ENCODE peak calls at places on chromosomes 11 and 22, in five cellular contexts. Q is GM23248, W is K562, R is MM.1S, E is neural progenitor cell. T is an unnamed sample.

GRCh38 chr22:36293606-36294292 is 40.8 kb downstream of the APOL1 start:
- DNase-seq in E (no peak), R (no peak), W (no peak), Q (no peak), T (no peak)

GRCh38 chr11:125091247-125091876 is 20.1 kb downstream of the TMEM218 start:
- DNase-seq in W (peak; percentile 72), Q (peak; percentile 74), E (peak; percentile 89), R (no peak), T (peak; percentile 36)

GRCh38 chr11:74072721-74073120 is 63.8 kb upstream of the UCP3 start:
- DNase-seq in R (no peak), Q (no peak), W (no peak), E (no peak), T (no peak)

GRCh38 chr11:70880416-70880815 is 372.0 kb downstream of the SHANK2 start:
- DNase-seq in W (no peak), E (no peak), R (no peak), Q (no peak), T (no peak)

GRCh38 chr11:43067681-43068080 is 244.1 kb upstream of the API5 start:
- DNase-seq in E (no peak), W (no peak), R (no peak), Q (no peak), T (no peak)

GRCh38 chr11:28400236-28401100 is 292.3 kb downstream of the METTL15 start:
- DNase-seq in E (no peak), W (no peak), Q (peak; percentile 35), R (no peak), T (peak; percentile 40)

GRCh38 chr11:67584881-67585873 is 1.6 kb downstream of the GSTP1 start:
- DNase-seq in W (peak; percentile 54), E (no peak), Q (peak; percentile 30), R (no peak), T (no peak)

GRCh38 chr11:110148775-110149744 is 55.9 kb downstream of the ZC3H12C start:
- DNase-seq in R (no peak), W (peak; percentile 14), E (no peak), Q (peak; percentile 71), T (peak; percentile 8)

GRCh38 chr22:38401336-38402084 is 53.5 kb downstream of the KCNJ4 start:
- DNase-seq in R (no peak), E (no peak), W (no peak), Q (no peak), T (no peak)

GRCh38 chr22:37218771-37219411 is 6.6 kb upstream of the SSTR3 start:
- DNase-seq in E (no peak), Q (no peak), R (peak; percentile 93), W (no peak), T (no peak)

GRCh38 chr11:131036544-131036943 is 120.3 kb upstream of the SNX19 start:
- DNase-seq in W (no peak), E (no peak), Q (no peak), R (no peak), T (no peak)

GRCh38 chr11:28529046-28529445 is 420.9 kb downstream of the METTL15 start:
- DNase-seq in R (no peak), Q (peak; percentile 55), W (no peak), E (no peak), T (no peak)

GRCh38 chr11:120142072-120142423 is 4.1 kb upstream of the TRIM29 start:
- DNase-seq in W (no peak), E (no peak), R (no peak), Q (no peak), T (peak; percentile 80)

GRCh38 chr11:76824980-76825725 is 35.6 kb upstream of the ACER3 start:
- DNase-seq in W (no peak), R (no peak), E (no peak), Q (peak; percentile 78), T (peak; percentile 56)

GRCh38 chr11:10807629-10808552 is 835 bp downstream of the EIF4G2 start:
- DNase-seq in Q (peak; percentile 78), E (peak; percentile 65), W (peak; percentile 51), R (peak; percentile 27), T (no peak)

GRCh38 chr22:40739723-40740122 is 60.4 kb downstream of the MCHR1 start:
- DNase-seq in R (no peak), E (no peak), Q (no peak), W (no peak), T (no peak)

GRCh38 chr11:43376594-43376993 is 17.9 kb downstream of the TTC17 start:
- DNase-seq in E (no peak), Q (peak; percentile 94), R (no peak), W (no peak), T (peak; percentile 87)

GRCh38 chr11:104198576-104198975 is 34.6 kb upstream of the PDGFD start:
- DNase-seq in Q (peak; percentile 10), W (no peak), R (no peak), E (no peak), T (no peak)

GRCh38 chr22:39177791-39178190 is 25.3 kb upstream of the CBX7 start:
- DNase-seq in W (no peak), E (no peak), R (no peak), Q (no peak), T (no peak)

DNA sequence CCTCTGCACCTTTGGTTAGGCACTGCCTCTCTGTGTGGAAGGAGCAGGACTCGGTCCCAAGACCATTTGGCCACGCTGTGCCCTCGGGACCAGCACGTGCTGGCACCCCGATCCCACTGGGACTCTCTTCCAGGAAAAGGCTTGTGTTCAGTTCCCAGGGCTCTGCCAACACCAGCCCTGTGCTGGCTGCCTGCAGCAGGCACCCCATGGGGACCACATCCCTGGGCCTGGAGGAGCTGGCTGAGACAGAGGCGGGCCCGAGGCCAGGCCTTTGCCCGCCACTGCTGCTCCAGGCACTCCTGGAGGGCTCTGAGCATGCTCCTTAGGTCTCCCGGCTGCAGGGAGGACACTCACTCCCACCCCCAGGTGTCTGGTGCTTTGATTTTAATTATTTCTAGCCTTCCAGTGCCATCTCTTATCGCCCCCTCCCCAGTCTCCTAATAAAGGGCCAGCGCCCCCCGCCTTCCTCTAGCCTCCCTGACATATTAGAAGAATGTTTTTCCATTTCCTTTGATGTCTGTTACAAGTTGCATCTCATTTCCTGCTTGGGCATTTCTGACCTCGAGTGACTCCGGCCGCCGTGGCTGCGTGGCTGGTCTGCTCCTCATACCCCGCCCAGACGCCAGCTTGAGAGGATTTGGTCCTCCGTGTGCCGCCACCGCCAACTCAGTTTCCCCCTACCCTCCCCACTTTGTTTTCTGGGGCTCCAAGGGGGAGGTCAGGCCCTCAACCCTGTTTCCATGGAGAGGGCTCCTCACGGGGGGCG is 14.4 kb downstream of the CDKN1C start:
- DNase-seq in W (no peak), R (no peak), E (no peak), Q (no peak), T (no peak)
- H3K4me2 ChIP-seq in W (no peak overlapping the region), R (no peak overlapping the region), E (no peak overlapping the region), Q (no peak overlapping the region), T (no peak overlapping the region)

DNA sequence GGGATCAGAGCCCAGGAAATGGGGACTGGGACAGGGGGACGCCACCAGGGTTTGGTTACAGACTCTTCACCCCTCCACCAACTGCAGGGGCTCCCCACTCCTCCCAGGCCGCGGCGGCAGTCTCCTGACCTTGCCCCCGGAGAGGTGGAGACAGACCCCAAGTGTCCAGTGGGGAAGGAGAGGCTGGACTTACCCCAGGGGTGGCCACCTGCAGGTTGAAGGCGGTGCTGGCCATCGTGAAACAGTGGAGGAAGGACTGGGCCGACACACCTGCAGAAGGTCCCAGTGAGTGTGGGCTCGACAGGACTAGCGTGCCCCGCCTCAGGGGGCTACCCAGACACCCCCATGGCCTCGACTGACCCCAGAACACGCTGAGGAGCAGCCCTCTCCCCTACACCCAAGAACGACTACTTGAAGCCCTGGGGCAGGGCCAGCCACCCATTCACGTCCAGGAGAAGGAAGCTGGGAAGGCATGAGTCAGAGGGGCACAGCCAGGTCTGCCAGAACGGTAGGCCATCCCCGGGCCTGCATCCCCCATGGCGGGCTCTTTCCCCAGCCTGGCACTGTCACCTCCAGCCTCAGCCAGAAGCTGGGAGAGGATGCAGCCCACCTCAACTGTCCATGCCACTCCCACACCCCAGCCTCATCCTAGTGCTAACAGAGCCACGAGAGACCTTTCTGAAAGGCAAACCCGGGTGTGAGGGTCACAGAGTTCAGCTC is 2.3 kb downstream of the GATD1 start:
- DNase-seq in Q (peak; percentile 78), R (peak; percentile 4), W (no peak), E (peak; percentile 1), T (peak; percentile 51)
- H3K79me2 ChIP-seq in Q (peaks cover 89% of the 10 kb centered on the region), R (peaks cover 78% of the 10 kb centered on the region), W (peaks cover 83% of the 10 kb centered on the region), E (peaks cover 50% of the 10 kb centered on the region), T (peaks cover 47% of the 10 kb centered on the region)

GRCh38 chr11:62544521-62545436 is 1.8 kb downstream of the AHNAK start:
- DNase-seq in E (peak; percentile 39), R (no peak), Q (peak; percentile 62), W (peak; percentile 46), T (peak; percentile 31)

GRCh38 chr11:62540804-62541671 is 5.6 kb downstream of the AHNAK start:
- DNase-seq in R (no peak), W (no peak), Q (peak; percentile 54), E (no peak), T (no peak)

GRCh38 chr11:62543680-62544444 is 2.7 kb downstream of the AHNAK start:
- DNase-seq in E (no peak), W (no peak), Q (peak; percentile 57), R (no peak), T (no peak)

GRCh38 chr11:62542111-62542745 is 4.4 kb downstream of the AHNAK start:
- DNase-seq in W (no peak), Q (no peak), E (no peak), R (no peak), T (no peak)

GRCh38 chr11:62542750-62543567 is 3.6 kb downstream of the AHNAK start:
- DNase-seq in R (peak; percentile 67), E (peak; percentile 89), Q (peak; percentile 90), W (peak; percentile 83), T (peak; percentile 76)
- H3K4me1 ChIP-seq in R (peaks cover 60% of the 10 kb centered on the region), E (peaks cover 24% of the 10 kb centered on the region), Q (peaks cover 46% of the 10 kb centered on the region), W (peaks cover 77% of the 10 kb centered on the region), T (peaks cover 78% of the 10 kb centered on the region)

GRCh38 chr11:69705901-69706787 is 2.3 kb upstream of the FGF19 start:
- DNase-seq in R (no peak), E (no peak), Q (no peak), W (no peak), T (no peak)
- H3K4me2 ChIP-seq in R (peak overlapping the region; percentile 69), E (peak overlapping the region; percentile 97), Q (no peak overlapping the region), W (no peak overlapping the region), T (no peak overlapping the region)